ENCODE peak calls at places on chromosomes 7 and 10, in six cellular contexts. B is DMS153, O is OCI-LY7, P is heart left ventricle, G is NCI-H1436 treated with DMSO at 0.1 percent for 48 hours, K is T47D. I is an unnamed sample.
A peak's percentile ranks its signal among the peaks of the same experiment; 100 is the strongest.

GRCh38 chr7:137846588-137847417 is at the start of gene DGKI:
- DNase-seq in G (no peak), B (no peak), K (no peak), P (no peak), O (no peak), I (no peak)

GRCh38 chr7:54878339-54878738 is 119.3 kb upstream of the SEC61G start:
- DNase-seq in G (no peak), K (no peak), B (no peak), O (no peak), P (no peak), I (peak; percentile 50)

GRCh38 chr10:120184547-120185337 is 272.3 kb upstream of the PLPP4 start:
- DNase-seq in B (peak; percentile 76), K (no peak), P (no peak), O (no peak), G (no peak), I (no peak)

GRCh38 chr10:78691301-78692030 is 377.3 kb upstream of the ZMIZ1 start:
- DNase-seq in K (no peak), O (no peak), G (no peak), B (no peak), P (no peak), I (no peak)

GRCh38 chr7:152747224-152747623 is 12.3 kb upstream of the ACTR3B start:
- DNase-seq in O (no peak), B (no peak), P (no peak), G (no peak), K (no peak), I (no peak)

GRCh38 chr10:681670-682318 is 7.7 kb downstream of the DIP2C start:
- DNase-seq in B (no peak), O (no peak), P (no peak), G (no peak), K (no peak), I (no peak)

GRCh38 chr10:10295537-10295936 is 722.1 kb upstream of the CELF2 start:
- DNase-seq in O (no peak), P (no peak), K (no peak), G (no peak), B (no peak), I (no peak)

GRCh38 chr7:11807000-11807399 is 25.0 kb downstream of the THSD7A start:
- DNase-seq in G (no peak), O (no peak), P (no peak), K (no peak), B (no peak), I (no peak)

GRCh38 chr7:77348371-77348813 is 67.8 kb downstream of the GSAP start:
- DNase-seq in G (no peak), B (no peak), P (no peak), O (no peak), K (no peak), I (no peak)

GRCh38 chr10:27771231-27771630 is 25.6 kb upstream of the MKX start:
- DNase-seq in B (no peak), P (no peak), K (no peak), G (no peak), O (no peak), I (no peak)

GRCh38 chr7:12107841-12108249 is 103.2 kb upstream of the TMEM106B start:
- DNase-seq in B (no peak), O (no peak), K (no peak), P (no peak), G (no peak), I (no peak)

GRCh38 chr10:96344178-96344577 is 14.6 kb downstream of the OPALIN start:
- DNase-seq in G (no peak), P (no peak), B (no peak), K (no peak), O (peak; percentile 36), I (no peak)

GRCh38 chr10:23399701-23400144 is 39.2 kb upstream of the OTUD1 start:
- DNase-seq in G (no peak), K (no peak), B (no peak), P (no peak), O (no peak), I (no peak)